ENCODE peak calls at places on chromosomes 12 and 14, in seven cellular contexts. I, V, C, T, K, U and H are unnamed samples.

GRCh38 chr12:62719027-62719426 is 215.9 kb downstream of the PPM1H start:
- DNase-seq in I (no peak), V (no peak), C (no peak), T (no peak), K (peak; percentile 68), U (no peak), H (no peak)

GRCh38 chr12:119758236-119758635 is 90.3 kb downstream of the PRKAB1 start:
- DNase-seq in I (no peak), V (no peak), C (no peak), T (no peak), K (no peak), U (no peak), H (no peak)

GRCh38 chr12:27554003-27554402 is 30.0 kb downstream of the PPFIBP1 start:
- DNase-seq in I (no peak), V (no peak), C (no peak), T (no peak), K (peak; percentile 45), U (no peak), H (no peak)

GRCh38 chr12:27732281-27732680 is 21.6 kb downstream of the MRPS35 start:
- DNase-seq in I (no peak), V (no peak), C (peak; percentile 57), T (no peak), K (peak; percentile 61), U (no peak), H (no peak)

GRCh38 chr12:110917467-110917866 is 2.9 kb downstream of the MYL2 start:
- DNase-seq in I (peak; percentile 17), V (peak; percentile 20), C (no peak), T (peak; percentile 98), K (peak; percentile 80), U (no peak), H (no peak)

GRCh38 chr14:34173916-34174315 is 223.0 kb upstream of the EGLN3 start:
- DNase-seq in I (no peak), V (no peak), C (no peak), T (no peak), K (no peak), U (no peak), H (no peak)

GRCh38 chr12:44881197-44881596 is 5.1 kb upstream of the NELL2 start:
- DNase-seq in I (no peak), V (no peak), C (no peak), T (no peak), K (no peak), U (no peak), H (no peak)

GRCh38 chr14:100783630-100784321 is 42.1 kb upstream of the MEG3 start:
- DNase-seq in I (no peak), V (no peak), C (no peak), T (no peak), K (no peak), U (no peak), H (peak; percentile 75)

GRCh38 chr14:53148612-53149202 is 4.4 kb downstream of the DDHD1 start:
- DNase-seq in I (no peak), V (no peak), C (no peak), T (no peak), K (no peak), U (no peak), H (no peak)

GRCh38 chr14:84686550-84686949 is 843.4 kb upstream of the FLRT2 start:
- DNase-seq in I (no peak), V (no peak), C (no peak), T (no peak), K (no peak), U (no peak), H (no peak)

GRCh38 chr14:65255029-65255545 is 152.8 kb upstream of the MAX start:
- DNase-seq in I (peak; percentile 82), V (peak; percentile 63), C (no peak), T (peak; percentile 78), K (peak; percentile 90), U (no peak), H (no peak)

GRCh38 chr12:68040450-68041075 is 51.3 kb downstream of the IFNG-AS1 start:
- DNase-seq in I (peak; percentile 73), V (peak; percentile 76), C (peak; percentile 69), T (peak; percentile 82), K (peak; percentile 82), U (no peak), H (peak; percentile 80)

GRCh38 chr12:83739602-83740001 is 1052.9 kb downstream of the TMTC2 start:
- DNase-seq in I (no peak), V (no peak), C (no peak), T (no peak), K (no peak), U (no peak), H (no peak)

GRCh38 chr12:45757172-45757571 is 27.7 kb downstream of the ARID2 start:
- DNase-seq in I (no peak), V (peak; percentile 16), C (no peak), T (no peak), K (no peak), U (no peak), H (no peak)

GRCh38 chr12:107353312-107353711 is 260.0 kb upstream of the CRY1 start:
- DNase-seq in I (no peak), V (no peak), C (no peak), T (no peak), K (no peak), U (no peak), H (no peak)

GRCh38 chr12:74317078-74317581 is 220.5 kb upstream of the ATXN7L3B start:
- DNase-seq in I (no peak), V (peak; percentile 21), C (peak; percentile 57), T (peak; percentile 58), K (peak; percentile 67), U (no peak), H (peak; percentile 38)

DNA sequence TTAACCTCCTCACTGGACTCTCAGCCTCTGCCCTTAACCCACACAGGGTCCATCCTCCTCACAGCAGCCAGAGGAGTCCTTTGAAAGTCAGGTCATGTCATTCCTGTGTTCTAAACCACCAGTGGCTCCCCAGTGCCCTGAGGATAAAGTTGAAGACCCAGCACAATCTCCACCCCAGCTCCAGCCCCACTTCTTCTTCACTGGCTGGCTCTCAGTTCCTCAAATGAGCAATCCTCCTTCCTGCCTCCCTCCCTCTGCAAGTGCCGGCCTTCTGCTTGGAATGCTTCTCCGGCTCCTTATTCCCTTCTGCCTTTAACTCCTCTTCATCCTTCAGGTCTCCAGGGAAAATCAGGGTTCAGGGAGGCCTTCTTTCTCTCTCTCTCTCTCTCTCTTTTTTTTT is 32.0 kb upstream of the SPPL3 start:
- DNase-seq in I (no peak), V (no peak), C (no peak), T (no peak), K (no peak), U (no peak), H (no peak)
- H2BK5ac ChIP-seq in I (no peak overlapping the region), V (no peak overlapping the region), C (no peak overlapping the region), T (no peak overlapping the region), K (no peak overlapping the region), U (no peak overlapping the region), H (no peak overlapping the region)

GRCh38 chr12:52559979-52560378 is 7.0 kb upstream of the KRT71 start:
- DNase-seq in I (no peak), V (no peak), C (no peak), T (no peak), K (no peak), U (no peak), H (no peak)

GRCh38 chr12:52566847-52567291 is 6.8 kb downstream of the KRT74 start:
- DNase-seq in I (no peak), V (no peak), C (no peak), T (no peak), K (peak; percentile 64), U (no peak), H (no peak)

GRCh38 chr12:52568111-52568510 is 5.5 kb downstream of the KRT74 start:
- DNase-seq in I (no peak), V (no peak), C (no peak), T (no peak), K (no peak), U (no peak), H (no peak)

GRCh38 chr12:52561880-52562449 is 9.0 kb upstream of the KRT71 start:
- DNase-seq in I (no peak), V (peak; percentile 2), C (peak; percentile 53), T (peak; percentile 67), K (peak; percentile 47), U (no peak), H (no peak)

GRCh38 chr12:52564582-52564981 is 9.1 kb downstream of the KRT74 start:
- DNase-seq in I (no peak), V (no peak), C (no peak), T (no peak), K (no peak), U (no peak), H (no peak)
- H2BK5ac ChIP-seq in I (no peak overlapping the region), V (no peak overlapping the region), C (no peak overlapping the region), T (no peak overlapping the region), K (no peak overlapping the region), U (no peak overlapping the region), H (no peak overlapping the region)

DNA sequence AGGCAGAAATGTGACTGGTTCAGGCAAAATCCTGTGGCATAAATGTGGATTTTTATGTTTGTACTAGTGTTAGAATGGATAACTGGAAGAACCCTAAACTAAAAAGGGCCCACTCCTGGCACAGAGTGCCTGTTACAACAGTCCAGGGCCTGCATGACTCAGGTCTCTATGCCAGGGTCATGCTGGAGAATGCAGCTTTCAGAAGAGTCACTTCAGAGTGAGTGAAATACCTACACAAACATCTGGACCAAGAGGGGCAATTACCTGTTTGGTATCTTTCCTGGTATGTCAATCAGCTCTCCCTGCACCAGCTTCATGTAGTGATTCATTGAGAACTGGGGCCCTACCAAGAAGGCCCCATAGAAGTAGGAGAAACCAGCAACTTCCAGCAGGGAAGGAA is 10.0 kb downstream of the EMG1 start:
- DNase-seq in I (no peak), V (no peak), C (no peak), T (peak; percentile 54), K (no peak), U (no peak), H (no peak)
- H2BK5ac ChIP-seq in I (no peak overlapping the region), V (no peak overlapping the region), C (no peak overlapping the region), T (no peak overlapping the region), K (no peak overlapping the region), U (no peak overlapping the region), H (no peak overlapping the region)

GRCh38 chr12:52011602-52012214 is 5.0 kb downstream of the TAMALIN start:
- DNase-seq in I (no peak), V (no peak), C (no peak), T (no peak), K (no peak), U (no peak), H (no peak)

GRCh38 chr12:52007982-52008510 is 1.3 kb downstream of the TAMALIN start:
- DNase-seq in I (no peak), V (no peak), C (no peak), T (no peak), K (no peak), U (no peak), H (no peak)

GRCh38 chr12:52010692-52011601 is 4.2 kb downstream of the TAMALIN start:
- DNase-seq in I (no peak), V (no peak), C (no peak), T (no peak), K (no peak), U (no peak), H (no peak)

GRCh38 chr12:52009081-52009751 is 2.5 kb downstream of the TAMALIN start:
- DNase-seq in I (no peak), V (peak; percentile 30), C (no peak), T (no peak), K (no peak), U (no peak), H (no peak)

DNA sequence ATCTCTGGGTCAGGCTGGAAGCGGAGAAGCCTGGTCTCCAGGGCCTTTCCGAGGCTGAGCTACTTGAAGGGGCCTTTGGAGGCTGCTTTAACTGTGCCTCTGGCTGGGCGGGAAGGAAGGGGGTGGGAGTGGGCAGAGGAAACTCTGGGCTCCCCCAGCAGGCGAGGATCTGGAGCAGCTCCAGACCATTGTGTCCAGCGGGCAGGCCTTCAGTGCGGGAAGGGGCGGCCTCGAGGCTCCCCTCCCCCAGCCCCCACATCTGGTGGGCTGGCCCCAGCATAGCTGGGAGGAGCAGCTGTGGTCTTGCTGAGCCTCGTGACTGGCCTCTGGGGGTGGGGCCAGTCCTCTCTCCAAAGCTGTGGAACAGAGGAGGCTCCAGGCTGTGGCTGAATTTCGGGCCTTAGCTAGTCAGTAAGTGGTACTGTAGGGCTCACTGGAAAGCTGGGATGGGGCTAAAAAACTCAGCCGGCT is 3.4 kb downstream of the TAMALIN start:
- DNase-seq in I (peak; percentile 83), V (peak; percentile 93), C (peak; percentile 96), T (no peak), K (peak; percentile 96), U (peak; percentile 67), H (peak; percentile 82)
- H2BK5ac ChIP-seq in I (peak overlapping the region; percentile 33), V (peak overlapping the region; percentile 37), C (no peak overlapping the region), T (peak overlapping the region; percentile 52), K (no peak overlapping the region), U (no peak overlapping the region), H (no peak overlapping the region)